ENCODE peak calls at places on chromosome 4, in four cellular contexts. X is AG09319, L is breast epithelium, S is RWPE1. U is an unnamed sample.

GRCh38 chr4:4436244-4436823 is 49.4 kb downstream of the NSG1 start:
- DNase-seq in X (no peak), L (no peak), S (no peak), U (no peak)

GRCh38 chr4:95050980-95051688 is 293.4 kb downstream of the BMPR1B start:
- DNase-seq in X (no peak), L (no peak), S (no peak), U (peak; percentile 31)

GRCh38 chr4:36651253-36651652 is 369.8 kb downstream of the DTHD1 start:
- DNase-seq in X (no peak), L (no peak), S (peak; percentile 42), U (no peak)

GRCh38 chr4:127012549-127012948 is 620.2 kb upstream of the INTU start:
- DNase-seq in X (no peak), L (no peak), S (no peak), U (no peak)

GRCh38 chr4:82905205-82905604 is 4.7 kb downstream of the THAP9 start:
- DNase-seq in X (no peak), L (no peak), S (no peak), U (no peak)

GRCh38 chr4:20711335-20711734 is 11.1 kb downstream of the PACRGL start:
- DNase-seq in X (no peak), L (no peak), S (no peak), U (no peak)

GRCh38 chr4:113503691-113504090 is 257.8 kb downstream of the CAMK2D start:
- DNase-seq in X (no peak), L (no peak), S (no peak), U (no peak)

GRCh38 chr4:79024371-79024770 is 85.1 kb upstream of the PAQR3 start:
- DNase-seq in X (no peak), L (no peak), S (no peak), U (no peak)

GRCh38 chr4:58225460-58225859 is 1115.3 kb upstream of the IGFBP7 start:
- DNase-seq in X (no peak), L (no peak), S (no peak), U (no peak)

GRCh38 chr4:113434247-113434587 is 327.3 kb downstream of the CAMK2D start:
- DNase-seq in X (no peak), L (no peak), S (no peak), U (no peak)

GRCh38 chr4:185513489-185514181 is 21.7 kb downstream of the PDLIM3 start:
- DNase-seq in X (no peak), L (no peak), S (no peak), U (no peak)

GRCh38 chr4:130071746-130072145 is 975.8 kb downstream of the C4orf33 start:
- DNase-seq in X (no peak), L (no peak), S (no peak), U (no peak)

GRCh38 chr4:52376107-52376704 is 282.9 kb downstream of the USP46 start:
- DNase-seq in X (peak; percentile 67), L (no peak), S (peak; percentile 26), U (peak; percentile 41)

GRCh38 chr4:73257995-73258667 is 467 bp downstream of the ANKRD17 start:
- DNase-seq in X (no peak), L (no peak), S (no peak), U (no peak)

GRCh38 chr4:93731448-93731847 is 97.1 kb upstream of the ATOH1 start:
- DNase-seq in X (no peak), L (no peak), S (no peak), U (no peak)

GRCh38 chr4:150321113-150321512 is 242.9 kb downstream of the DCLK2 start:
- DNase-seq in X (no peak), L (no peak), S (no peak), U (no peak)

GRCh38 chr4:118749347-118749988 is 64.3 kb downstream of the METTL14 start:
- DNase-seq in X (no peak), L (no peak), S (no peak), U (no peak)

GRCh38 chr4:76764251-76764650 is 133.7 kb downstream of the SOWAHB start:
- DNase-seq in X (no peak), L (no peak), S (no peak), U (no peak)

GRCh38 chr4:13968723-13969122 is 341.2 kb upstream of the BOD1L1 start:
- DNase-seq in X (no peak), L (no peak), S (no peak), U (no peak)

GRCh38 chr4:122003335-122003734 is 51.5 kb upstream of the TRPC3 start:
- DNase-seq in X (no peak), L (no peak), S (peak; percentile 16), U (peak; percentile 12)

GRCh38 chr4:186651624-186652023 is 72.0 kb downstream of the FAT1 start:
- DNase-seq in X (no peak), L (peak; percentile 62), S (no peak), U (no peak)

GRCh38 chr4:102730968-102731533 is 29.7 kb downstream of the MANBA start:
- DNase-seq in X (no peak), L (no peak), S (no peak), U (no peak)

GRCh38 chr4:7773401-7774187 is 166.1 kb downstream of the AFAP1 start:
- DNase-seq in X (no peak), L (peak; percentile 44), S (no peak), U (no peak)

GRCh38 chr4:38860788-38861424 is 4.3 kb upstream of the TLR6 start:
- DNase-seq in X (no peak), L (no peak), S (no peak), U (peak; percentile 49)

GRCh38 chr4:78056265-78057129 is 626 bp upstream of the FRAS1 start:
- DNase-seq in X (peak; percentile 30), L (peak; percentile 66), S (peak; percentile 77), U (peak; percentile 71)

GRCh38 chr4:20528508-20528907 is 171.8 kb upstream of the PACRGL start:
- DNase-seq in X (no peak), L (no peak), S (peak; percentile 3), U (no peak)

GRCh38 chr4:153713840-153714239 is 29.8 kb downstream of the TLR2 start:
- DNase-seq in X (no peak), L (no peak), S (peak; percentile 81), U (no peak)

GRCh38 chr4:13765535-13765934 is 138.0 kb upstream of the BOD1L1 start:
- DNase-seq in X (no peak), L (no peak), S (no peak), U (no peak)

DNA sequence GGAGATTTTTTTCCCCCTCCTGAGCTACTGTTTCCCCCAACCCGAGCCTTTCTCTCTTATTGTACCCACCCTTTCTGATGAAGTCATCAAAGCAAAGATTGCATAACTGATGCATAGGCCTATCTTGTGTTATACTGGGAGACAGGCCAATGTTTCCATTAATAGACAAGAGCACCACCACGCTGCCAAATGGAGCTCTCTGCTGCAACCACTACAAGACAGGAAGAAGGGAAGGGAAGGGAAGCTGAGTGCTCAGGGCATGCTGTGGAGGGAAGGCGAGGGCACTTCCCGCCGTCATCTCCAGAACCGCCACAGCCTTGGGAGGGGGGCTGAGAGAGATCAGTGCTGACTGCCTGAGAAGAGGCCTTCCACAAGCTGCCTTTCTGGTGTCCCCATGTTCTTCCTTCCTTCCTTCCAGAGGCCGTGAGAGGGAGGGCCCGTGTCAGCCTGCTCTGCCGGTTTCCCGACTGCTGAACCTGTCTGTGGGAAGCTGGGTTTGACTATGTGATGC is 75.0 kb downstream of the MGST2 start:
- DNase-seq in X (peak; percentile 66), L (peak; percentile 64), S (peak; percentile 55), U (no peak)
- TF ChIP-seq CTCF in X (peak; percentile 32), L (no peak), S (peak; percentile 28), U (no peak)

GRCh38 chr4:85244638-85245037 is 230.3 kb upstream of the ARHGAP24 start:
- DNase-seq in X (no peak), L (no peak), S (no peak), U (no peak)

GRCh38 chr4:85246055-85246454 is 228.9 kb upstream of the ARHGAP24 start:
- DNase-seq in X (no peak), L (no peak), S (no peak), U (no peak)

DNA sequence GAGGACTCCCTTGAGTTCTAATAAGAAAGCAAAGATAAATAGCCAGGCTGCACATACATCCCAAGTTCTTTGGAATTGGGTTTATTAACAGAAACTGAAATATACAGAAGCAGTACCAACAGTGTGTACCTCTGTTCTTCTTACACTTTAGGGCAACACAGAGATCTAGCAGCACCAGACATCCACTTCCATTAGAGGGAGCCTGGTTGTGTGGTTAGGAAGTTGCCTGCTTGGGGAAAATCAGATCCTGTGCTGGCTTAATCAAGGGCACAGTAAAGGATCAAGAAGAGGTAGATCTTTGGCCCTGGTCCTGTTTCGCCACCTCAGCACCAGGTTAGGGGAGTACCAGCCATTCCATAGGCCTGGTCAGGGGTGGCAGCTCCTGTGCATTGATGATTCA is 231.1 kb upstream of the ARHGAP24 start:
- DNase-seq in X (no peak), L (no peak), S (no peak), U (no peak)
- TF ChIP-seq CTCF in X (no peak), L (no peak), S (no peak), U (no peak)

GRCh38 chr4:2651998-2652397 is 104.1 kb downstream of the TNIP2 start:
- DNase-seq in X (no peak), L (no peak), S (no peak), U (no peak)

GRCh38 chr4:2650276-2650675 is 105.9 kb downstream of the TNIP2 start:
- DNase-seq in X (no peak), L (no peak), S (no peak), U (no peak)

GRCh38 chr4:2649604-2650114 is 106.5 kb downstream of the TNIP2 start:
- DNase-seq in X (no peak), L (no peak), S (no peak), U (no peak)

GRCh38 chr4:2652415-2653155 is 103.6 kb downstream of the TNIP2 start:
- DNase-seq in X (no peak), L (no peak), S (no peak), U (no peak)

DNA sequence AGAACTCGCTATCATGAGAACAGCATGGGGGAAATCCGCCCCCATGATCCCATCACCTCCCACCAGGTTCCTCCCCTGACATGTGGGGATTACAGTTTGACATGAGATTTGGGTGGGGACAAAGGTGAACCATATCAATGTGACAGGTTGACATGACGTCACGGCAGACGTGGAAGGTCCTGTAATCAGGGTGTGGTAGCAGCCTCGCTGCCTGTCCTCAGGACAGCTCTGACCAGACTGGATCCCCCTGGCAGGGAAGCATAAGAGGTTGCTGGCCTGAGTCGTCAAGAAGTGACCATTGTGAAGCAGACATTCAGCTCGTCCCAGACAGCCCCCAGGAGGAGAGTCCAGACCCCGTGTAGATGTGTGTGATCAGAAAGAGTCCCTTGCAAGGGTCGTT is 104.6 kb downstream of the TNIP2 start:
- DNase-seq in X (no peak), L (no peak), S (no peak), U (no peak)
- TF ChIP-seq CTCF in X (no peak), L (no peak), S (no peak), U (no peak)

DNA sequence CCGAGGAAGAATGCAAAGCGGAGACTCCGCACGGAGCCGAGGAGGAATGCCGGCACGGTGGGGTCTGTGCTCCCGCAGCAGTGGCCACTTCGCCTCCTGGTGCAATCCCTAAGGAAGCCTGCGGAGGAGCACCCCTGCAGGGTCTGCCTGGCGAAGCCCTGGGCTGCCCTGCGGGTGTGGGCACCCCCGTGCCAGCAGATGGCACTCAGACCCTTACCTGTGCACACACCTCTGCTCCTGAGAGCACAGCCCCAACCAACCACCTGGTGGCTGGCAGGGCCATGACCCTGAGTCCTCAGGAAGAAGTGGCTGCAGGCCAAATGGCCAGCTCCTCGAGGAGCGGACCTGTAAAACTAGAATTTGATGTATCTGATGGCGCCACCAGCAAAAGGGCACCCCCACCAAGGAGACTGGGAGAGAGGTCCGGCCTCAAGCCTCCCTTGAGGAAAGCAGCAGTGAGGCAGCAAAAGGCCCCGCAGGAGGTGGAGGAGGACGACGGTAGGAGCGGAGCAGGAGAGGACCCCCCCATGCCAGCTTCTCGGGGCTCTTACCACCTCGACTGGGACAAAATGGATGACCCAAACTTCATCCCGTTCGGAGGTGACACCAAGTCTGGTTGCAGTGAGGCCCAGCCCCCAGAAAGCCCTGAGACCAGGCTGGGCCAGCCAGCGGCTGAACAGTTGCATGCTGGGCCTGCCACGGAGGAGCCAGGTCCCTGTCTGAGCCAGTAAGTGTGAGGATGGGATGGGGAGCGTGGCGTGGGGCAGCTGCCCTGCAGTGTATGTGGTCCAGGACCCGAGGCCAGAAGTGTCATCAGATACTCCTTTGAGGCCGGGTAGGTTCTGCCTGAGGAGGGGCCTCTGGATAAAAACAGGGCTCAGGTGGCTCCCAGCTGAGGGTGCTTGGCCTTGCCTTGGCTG is 7.0 kb downstream of the TACC3 start:
- DNase-seq in X (no peak), L (no peak), S (no peak), U (no peak)
- TF ChIP-seq CTCF in X (no peak), L (no peak), S (no peak), U (no peak)